ENCODE peak calls at places on chromosomes 2 and 18, in six cellular contexts. O is left ventricle myocardium superior; M is stimulated activated naive CD8-positive, alpha-beta T cell treated with anti-CD3 and anti-CD28 coated beads, Interleukin-15, Interleukin-2, amounts not matched to agents 100 U/mL and 50 U/mL, for 24 hours; X is hypothalamus; V is NCI-H1694 treated with DMSO at 0.1 percent for 48 hours; T is NCI-H460. Y is an unnamed sample.

GRCh38 chr18:74524097-74524496 is 10.2 kb upstream of the CNDP1 start:
- DNase-seq in O (no peak), T (no peak), V (no peak), M (no peak), X (no peak), Y (no peak)

GRCh38 chr2:237096201-237096600 is 10.5 kb downstream of the COPS8 start:
- DNase-seq in M (no peak), V (no peak), O (no peak), T (no peak), X (no peak), Y (peak; percentile 81)

GRCh38 chr2:8542381-8543064 is 139.3 kb upstream of the ID2 start:
- DNase-seq in X (no peak), T (no peak), M (no peak), V (no peak), O (no peak), Y (no peak)

GRCh38 chr2:201654611-201655384 is 11.5 kb upstream of the TMEM237 start:
- DNase-seq in X (no peak), M (no peak), T (no peak), O (no peak), V (no peak), Y (peak; percentile 93)

GRCh38 chr2:38598200-38598990 is 4.3 kb downstream of the HNRNPLL start:
- DNase-seq in V (no peak), O (no peak), T (no peak), X (no peak), M (no peak), Y (no peak)

GRCh38 chr18:12883003-12883683 is 894 bp downstream of the PTPN2 start:
- DNase-seq in T (no peak), M (no peak), V (no peak), X (no peak), O (no peak), Y (no peak)

GRCh38 chr18:49562481-49563129 is 748 bp downstream of the LIPG start:
- DNase-seq in V (no peak), T (no peak), O (no peak), X (no peak), M (no peak), Y (no peak)

GRCh38 chr2:3651686-3652516 is 6.1 kb upstream of the ALLC start:
- DNase-seq in M (peak; percentile 75), T (no peak), V (peak; percentile 98), O (peak; percentile 57), X (peak; percentile 51), Y (no peak)

GRCh38 chr18:59021500-59021899 is 118.2 kb upstream of the SEC11C start:
- DNase-seq in V (no peak), X (no peak), M (no peak), T (no peak), O (peak; percentile 71), Y (no peak)

GRCh38 chr2:173264603-173265366 is 89.9 kb upstream of the CDCA7 start:
- DNase-seq in O (no peak), T (no peak), M (no peak), X (no peak), V (no peak), Y (no peak)